ENCODE peak calls at places on chromosomes 16 and 17, in six cellular contexts. I, V, U, C, E and T are unnamed samples. For H3K4me1, the result is how much of the 10 kb centered on the place peaks cover.

GRCh38 chr16:73016488-73016830 is 31.5 kb downstream of the ZFHX3 start:
- DNase-seq in E (no peak), V (peak), U (peak), I (no peak), C (no peak), T (no peak)

GRCh38 chr16:10871157-10871991 is 5.6 kb upstream of the CIITA start:
- DNase-seq in E (peak), I (peak), U (no peak), C (peak), V (no peak), T (peak)

GRCh38 chr16:74709477-74709877 is 8.8 kb upstream of the MLKL start:
- DNase-seq in E (peak), V (peak), C (peak), U (peak), I (peak), T (peak)

GRCh38 chr17:73283841-73284282 is 22.2 kb upstream of the CPSF4L start:
- DNase-seq in E (no peak), C (peak), I (peak), V (no peak), U (no peak), T (no peak)

GRCh38 chr17:75878174-75878998 is at the start of gene TRIM47:
- DNase-seq in I (peak), C (peak), V (peak), E (peak), U (peak), T (peak)

GRCh38 chr17:49468827-49469385 is 26.2 kb upstream of the NGFR start:
- DNase-seq in I (no peak), C (no peak), U (no peak), V (no peak), E (peak), T (no peak)

GRCh38 chr16:67865318-67865717 is 7.5 kb upstream of the EDC4 start:
- DNase-seq in C (no peak), V (peak), I (no peak), E (peak), U (peak), T (no peak)

GRCh38 chr17:78342438-78343098 is 17.3 kb downstream of the SOCS3 start:
- DNase-seq in U (peak), V (peak), E (peak), I (peak), C (peak), T (no peak)

GRCh38 chr16:61684566-61684965 is 351.7 kb downstream of the CDH8 start:
- DNase-seq in U (no peak), V (no peak), E (no peak), I (no peak), C (no peak), T (no peak)

GRCh38 chr16:89864421-89864820 is 9.0 kb upstream of the TCF25 start:
- DNase-seq in U (no peak), E (peak), I (no peak), V (peak), C (no peak), T (no peak)

GRCh38 chr16:57668259-57668563 is at the start of gene ADGRG3:
- DNase-seq in I (no peak), U (no peak), C (no peak), E (no peak), V (no peak), T (no peak)

GRCh38 chr16:86063696-86064405 is 164.9 kb downstream of the IRF8 start:
- DNase-seq in E (no peak), C (no peak), I (no peak), U (no peak), V (no peak), T (no peak)

GRCh38 chr16:57775661-57776469 is 26.4 kb downstream of the KIFC3 start:
- DNase-seq in I (no peak), U (no peak), C (no peak), V (no peak), E (no peak), T (no peak)

GRCh38 chr17:21287703-21288449 is 3.4 kb downstream of the MAP2K3 start:
- DNase-seq in V (peak), I (peak), C (peak), U (peak), E (peak), T (peak)

GRCh38 chr17:66654341-66654740 is 180.6 kb upstream of the CACNG5 start:
- DNase-seq in E (no peak), U (no peak), V (peak), C (no peak), I (no peak), T (no peak)

GRCh38 chr17:75549246-75550138 is 24.0 kb downstream of the LLGL2 start:
- DNase-seq in U (peak), E (peak), C (no peak), I (no peak), V (no peak), T (peak)

GRCh38 chr16:5004311-5004710 is 29.4 kb downstream of the NAGPA start:
- DNase-seq in E (no peak), U (no peak), V (no peak), I (no peak), C (no peak), T (no peak)

GRCh38 chr16:15635926-15636325 is 7.0 kb downstream of the MARF1 start:
- DNase-seq in I (no peak), E (no peak), V (no peak), C (no peak), U (no peak), T (no peak)
- H3K4me1 ChIP-seq in I (under half), E (under half), V (under half), C (under half), U (under half), T (under half)

GRCh38 chr17:61285483-61286320 is 113.9 kb upstream of the TBX2 start:
- DNase-seq in C (no peak), V (no peak), E (no peak), U (no peak), I (no peak), T (no peak)

GRCh38 chr17:61284174-61284573 is 115.5 kb upstream of the TBX2 start:
- DNase-seq in V (no peak), C (no peak), I (no peak), U (no peak), E (no peak), T (no peak)

GRCh38 chr17:61283043-61283442 is 116.6 kb upstream of the TBX2 start:
- DNase-seq in U (no peak), E (no peak), C (no peak), V (no peak), I (no peak), T (no peak)

GRCh38 chr17:61286449-61286848 is 113.2 kb upstream of the TBX2 start:
- DNase-seq in C (no peak), E (no peak), I (no peak), U (no peak), V (no peak), T (no peak)

GRCh38 chr17:61284746-61285145 is 114.9 kb upstream of the TBX2 start:
- DNase-seq in E (no peak), C (no peak), V (no peak), I (no peak), U (no peak), T (no peak)
- H3K27ac ChIP-seq in E (peak), C (no peak), V (no peak), I (no peak), U (no peak), T (no peak)

DNA sequence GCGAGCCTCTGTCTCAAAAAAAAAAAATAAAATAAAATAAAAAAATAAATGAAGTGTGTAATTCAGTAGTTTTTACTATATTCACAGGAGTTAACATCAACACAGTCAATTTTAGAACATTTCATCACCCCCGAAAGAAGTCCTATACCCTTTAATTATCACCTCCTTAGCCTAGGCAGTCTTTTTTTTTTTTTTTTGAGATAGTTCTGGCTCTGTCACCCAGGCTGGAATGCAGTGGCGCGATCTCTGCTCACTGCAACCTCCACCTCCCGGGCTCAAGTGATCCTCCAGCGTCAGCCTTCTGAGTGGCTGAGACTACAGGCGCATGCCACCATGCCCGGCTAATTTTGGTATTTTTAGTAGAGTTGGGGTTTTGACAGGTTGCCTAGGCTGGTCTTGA is 150.7 kb downstream of the SNX29 start:
- DNase-seq in U (no peak), V (no peak), I (no peak), C (no peak), E (no peak), T (no peak)
- H3K4me1 ChIP-seq in U (under half), V (under half), I (under half), C (under half), E (under half), T (under half)

DNA sequence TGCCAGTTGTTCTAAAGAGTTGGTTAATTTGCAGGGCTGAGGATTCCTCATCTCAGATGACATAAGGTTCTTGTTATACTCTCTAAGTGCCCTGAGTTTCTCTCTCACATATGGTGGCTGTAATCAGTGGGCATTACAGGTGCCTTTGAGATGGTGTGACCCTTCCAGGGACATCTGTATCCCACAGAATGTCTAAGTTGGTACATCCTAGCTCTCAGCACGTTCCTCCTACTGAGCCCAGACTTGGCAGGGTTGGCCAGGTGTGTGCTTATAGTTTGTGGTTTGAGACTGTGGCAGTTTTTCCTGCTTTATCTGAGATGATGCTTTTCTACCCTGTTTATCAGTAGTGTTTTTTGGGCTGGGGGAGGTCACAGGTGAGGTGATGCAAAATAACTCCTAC is 36.3 kb downstream of the SPECC1 start:
- DNase-seq in U (no peak), E (no peak), I (no peak), C (no peak), V (no peak), T (no peak)
- H3K27ac ChIP-seq in U (no peak), E (no peak), I (no peak), C (no peak), V (no peak), T (no peak)

DNA sequence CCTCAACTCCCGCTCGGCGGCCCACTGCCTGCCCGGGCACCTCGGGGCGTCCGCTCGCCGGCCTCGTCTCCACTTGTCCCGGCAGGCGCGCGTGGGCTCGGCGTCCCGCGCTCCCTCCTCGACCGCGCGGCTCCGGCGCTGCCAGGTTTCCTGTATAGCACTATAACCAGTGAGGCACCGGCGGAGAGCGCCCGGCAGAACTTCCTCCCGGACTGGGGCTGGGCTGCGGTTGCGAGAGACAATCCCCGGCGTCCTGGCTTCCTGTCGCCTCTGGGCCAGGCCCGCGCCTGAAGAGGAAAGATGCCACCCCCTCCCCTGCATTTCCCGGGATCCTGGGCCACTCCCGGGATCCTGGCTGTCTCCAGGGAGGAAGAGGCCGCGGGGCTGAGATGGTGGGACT is 119.3 kb upstream of the SMURF2 start:
- DNase-seq in U (no peak), E (no peak), V (peak), I (peak), C (peak), T (peak)
- H3K4me1 ChIP-seq in U (under half), E (under half), V (under half), I (under half), C (half or more), T (under half)